ENCODE peak calls at places on chromosomes 1 and 21, in four cellular contexts. E, K, I and F are unnamed samples.

GRCh38 chr1:186978596-186979556 is 150.1 kb downstream of the PLA2G4A start:
- DNase-seq in E (no peak), K (no peak), I (no peak), F (no peak)

GRCh38 chr1:193568451-193568985 is 382.1 kb upstream of the B3GALT2 start:
- DNase-seq in E (no peak), K (no peak), I (no peak), F (no peak)

GRCh38 chr1:2978691-2979190 is 42.5 kb upstream of the ACTRT2 start:
- DNase-seq in E (no peak), K (no peak), I (no peak), F (no peak)

GRCh38 chr1:10679521-10680220 is 116.8 kb downstream of the CASZ1 start:
- DNase-seq in E (no peak), K (peak), I (no peak), F (peak)

GRCh38 chr1:3353901-3354300 is 100.6 kb upstream of the ARHGEF16 start:
- DNase-seq in E (no peak), K (no peak), I (no peak), F (no peak)

GRCh38 chr21:33419538-33420123 is 16.4 kb downstream of the IFNGR2 start:
- DNase-seq in E (no peak), K (peak), I (no peak), F (peak)

GRCh38 chr1:47827032-47827585 is 170.1 kb downstream of the TRABD2B start:
- DNase-seq in E (no peak), K (no peak), I (no peak), F (no peak)

GRCh38 chr21:15063821-15064575 is 802 bp downstream of the NRIP1 start:
- DNase-seq in E (no peak), K (peak), I (peak), F (peak)

GRCh38 chr1:28021064-28021463 is 61.3 kb downstream of the XKR8 start:
- DNase-seq in E (no peak), K (peak), I (no peak), F (no peak)